ENCODE peak calls at places on chromosome 16, in ten cellular contexts. E, N, J, H, T, L, O, P, M and A are unnamed samples.

GRCh38 chr16:57628008-57628781 is at the start of gene ADGRG1:
- DNase-seq in E (peak; percentile 97), N (peak; percentile 44), J (peak; percentile 53), H (peak; percentile 87), T (peak; percentile 99), L (no peak), O (peak; percentile 42), P (peak; percentile 70), M (peak; percentile 97), A (peak; percentile 78)

GRCh38 chr16:57341441-57342303 is 16.9 kb upstream of the CCL22 start:
- DNase-seq in E (peak; percentile 85), N (peak; percentile 61), J (no peak), H (peak; percentile 81), T (peak; percentile 43), L (no peak), O (no peak), P (peak; percentile 95), M (peak; percentile 86), A (no peak)

GRCh38 chr16:88373927-88374492 is 8.7 kb upstream of the ZNF469 start:
- DNase-seq in E (no peak), N (no peak), J (no peak), H (no peak), T (no peak), L (no peak), O (no peak), P (no peak), M (no peak), A (no peak)

GRCh38 chr16:85916141-85916890 is 17.4 kb downstream of the IRF8 start:
- DNase-seq in E (peak; percentile 37), N (peak; percentile 100), J (no peak), H (no peak), T (no peak), L (no peak), O (no peak), P (no peak), M (no peak), A (no peak)

GRCh38 chr16:87832759-87833502 is 36.4 kb downstream of the SLC7A5 start:
- DNase-seq in E (no peak), N (no peak), J (no peak), H (no peak), T (no peak), L (no peak), O (peak; percentile 18), P (no peak), M (no peak), A (peak; percentile 29)

GRCh38 chr16:58418026-58418425 is 25.8 kb downstream of the GINS3 start:
- DNase-seq in E (no peak), N (no peak), J (no peak), H (no peak), T (no peak), L (no peak), O (no peak), P (no peak), M (no peak), A (no peak)

GRCh38 chr16:89120921-89121351 is 27.3 kb downstream of the ACSF3 start:
- DNase-seq in E (no peak), N (no peak), J (no peak), H (no peak), T (no peak), L (no peak), O (no peak), P (no peak), M (no peak), A (no peak)

GRCh38 chr16:75108792-75109731 is 7.5 kb downstream of the LDHD start:
- DNase-seq in E (peak; percentile 90), N (peak; percentile 85), J (no peak), H (peak; percentile 79), T (peak; percentile 87), L (no peak), O (peak; percentile 80), P (peak; percentile 79), M (peak; percentile 96), A (peak; percentile 89)

GRCh38 chr16:49377196-49377755 is 3.7 kb downstream of the C16orf78 start:
- DNase-seq in E (no peak), N (no peak), J (no peak), H (no peak), T (no peak), L (no peak), O (no peak), P (no peak), M (no peak), A (no peak)

GRCh38 chr16:11133344-11133921 is 122.6 kb downstream of the SOCS1 start:
- DNase-seq in E (peak; percentile 97), N (peak; percentile 71), J (no peak), H (peak; percentile 76), T (peak; percentile 95), L (no peak), O (no peak), P (peak; percentile 79), M (peak; percentile 96), A (no peak)

GRCh38 chr16:85286066-85286712 is 173.9 kb upstream of the CIBAR2 start:
- DNase-seq in E (peak; percentile 38), N (no peak), J (no peak), H (no peak), T (peak; percentile 56), L (no peak), O (no peak), P (peak; percentile 29), M (peak; percentile 76), A (peak; percentile 95)

GRCh38 chr16:80804061-80804450 is 342 bp downstream of the CDYL2 start:
- DNase-seq in E (peak; percentile 72), N (peak; percentile 55), J (no peak), H (peak; percentile 4), T (peak; percentile 52), L (no peak), O (peak; percentile 53), P (peak; percentile 24), M (peak; percentile 46), A (peak; percentile 11)

GRCh38 chr16:80197790-80198201 is 343.0 kb upstream of the DYNLRB2 start:
- DNase-seq in E (peak; percentile 90), N (no peak), J (no peak), H (peak; percentile 63), T (peak; percentile 38), L (no peak), O (no peak), P (no peak), M (peak; percentile 93), A (no peak)

GRCh38 chr16:20016234-20016633 is 57.5 kb downstream of the GPR139 start:
- DNase-seq in E (no peak), N (no peak), J (no peak), H (no peak), T (no peak), L (no peak), O (no peak), P (no peak), M (no peak), A (no peak)

GRCh38 chr16:87132361-87133014 is 184.7 kb downstream of the C16orf95 start:
- DNase-seq in E (peak; percentile 87), N (no peak), J (no peak), H (peak; percentile 73), T (no peak), L (no peak), O (no peak), P (no peak), M (peak; percentile 60), A (peak; percentile 21)

GRCh38 chr16:71432906-71433305 is 8.9 kb downstream of the TLE7 start:
- DNase-seq in E (no peak), N (no peak), J (no peak), H (no peak), T (no peak), L (no peak), O (no peak), P (no peak), M (no peak), A (no peak)

GRCh38 chr16:80540516-80541305 is at the start of gene DYNLRB2:
- DNase-seq in E (peak; percentile 95), N (peak; percentile 97), J (peak; percentile 88), H (peak; percentile 80), T (peak; percentile 89), L (peak; percentile 56), O (peak; percentile 90), P (peak; percentile 92), M (peak; percentile 84), A (peak; percentile 93)

GRCh38 chr16:85402910-85403692 is 210.0 kb upstream of the GSE1 start:
- DNase-seq in E (peak; percentile 71), N (no peak), J (no peak), H (no peak), T (peak; percentile 84), L (no peak), O (no peak), P (no peak), M (peak; percentile 77), A (no peak)